ENCODE peak calls at places on chromosome 14, in eight cellular contexts. V is K562, M is HCT116, X is Panc1, A is HepG2, S is GM23338, L is upper lobe of left lung, P is GM12878. E is an unnamed sample.

GRCh38 chr14:26917086-26917485 is 319.3 kb upstream of the NOVA1 start:
- ATAC-seq in X (no peak), V (no peak), S (no peak), M (no peak), L (no peak), P (no peak), A (no peak), E (peak)

GRCh38 chr14:35261774-35262173 is 30.4 kb upstream of the PSMA6 start:
- ATAC-seq in S (no peak), V (no peak), A (peak), P (peak), L (no peak), M (no peak), X (no peak), E (no peak)

GRCh38 chr14:106831322-106831720 is 1304.9 kb downstream of the TMEM121 start:
- ATAC-seq in P (peak), X (no peak), L (peak), S (no peak), A (peak), M (no peak), V (no peak), E (no peak)

GRCh38 chr14:58167891-58168290 is 15.9 kb upstream of the ARMH4 start:
- ATAC-seq in X (no peak), A (no peak), P (no peak), L (no peak), M (no peak), V (no peak), S (no peak), E (no peak)

GRCh38 chr14:63248211-63248610 is 44.0 kb downstream of the RHOJ start:
- ATAC-seq in V (no peak), P (no peak), A (no peak), L (no peak), S (no peak), M (no peak), X (no peak), E (peak)

GRCh38 chr14:92254786-92255185 is 68.2 kb upstream of the SLC24A4 start:
- ATAC-seq in V (no peak), A (no peak), X (no peak), S (peak), M (no peak), P (no peak), L (peak), E (peak)

GRCh38 chr14:102605026-102605425 is 12.6 kb downstream of the RCOR1 start:
- ATAC-seq in A (no peak), L (no peak), X (no peak), S (no peak), V (no peak), P (no peak), M (no peak), E (no peak)

GRCh38 chr14:75881986-75882385 is 99.8 kb downstream of the TGFB3 start:
- ATAC-seq in A (no peak), P (no peak), S (peak), X (no peak), L (no peak), V (no peak), M (no peak), E (no peak)

GRCh38 chr14:67265131-67265530 is 23.9 kb downstream of the PALS1 start:
- ATAC-seq in P (no peak), A (no peak), M (peak), L (no peak), S (no peak), V (no peak), X (peak), E (no peak)

GRCh38 chr14:101819251-101819990 is 57.9 kb downstream of the PPP2R5C start:
- ATAC-seq in P (no peak), M (no peak), A (no peak), V (no peak), L (no peak), X (no peak), S (no peak), E (no peak)

GRCh38 chr14:90272523-90272922 is 16.2 kb downstream of the PSMC1 start:
- ATAC-seq in X (no peak), L (no peak), A (no peak), S (no peak), V (no peak), M (no peak), P (no peak), E (no peak)

GRCh38 chr14:90274808-90275454 is 18.6 kb downstream of the PSMC1 start:
- ATAC-seq in M (no peak), V (no peak), A (no peak), L (no peak), S (no peak), X (no peak), P (peak), E (no peak)

GRCh38 chr14:90275455-90275814 is 19.1 kb downstream of the PSMC1 start:
- ATAC-seq in X (no peak), L (no peak), S (no peak), M (no peak), P (no peak), V (no peak), A (peak), E (no peak)

GRCh38 chr14:90273532-90273931 is 17.2 kb downstream of the PSMC1 start:
- ATAC-seq in S (no peak), V (no peak), X (no peak), L (no peak), P (no peak), A (no peak), M (no peak), E (peak)

DNA sequence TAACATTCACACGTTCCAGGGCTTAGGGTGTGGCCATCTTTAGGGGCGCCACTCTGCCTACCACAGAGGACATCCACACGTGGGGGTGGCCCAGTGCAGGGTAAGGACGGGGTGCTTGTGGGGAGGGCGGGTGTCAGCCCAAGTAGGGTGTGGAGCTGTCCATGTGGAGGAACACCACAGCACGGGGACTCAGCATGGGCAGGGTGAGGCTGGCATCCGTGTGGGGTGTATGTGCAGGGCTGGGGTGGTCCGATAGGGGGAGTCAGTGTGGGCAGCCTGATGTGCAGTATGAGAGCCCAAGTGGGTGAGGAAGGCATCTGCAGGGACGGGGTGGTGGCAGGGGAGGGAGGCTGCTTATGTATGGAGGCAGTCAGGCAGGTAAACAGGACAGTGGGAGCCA is 17.7 kb downstream of the PSMC1 start:
- ATAC-seq in V (peak), L (no peak), A (peak), X (peak), P (peak), S (peak), M (peak), E (peak)
- TF ChIP-seq POLR2AphosphoS5 in V (no peak), L (no peak), A (no peak), X (no peak), P (peak), S (no peak), M (no peak), E (no peak)

GRCh38 chr14:100684154-100684553 is 42.5 kb upstream of the DLK1 start:
- ATAC-seq in V (no peak), M (no peak), A (no peak), X (no peak), S (no peak), P (no peak), L (no peak), E (no peak)
- H3K27ac ChIP-seq in V (no peak), M (no peak), A (no peak), X (no peak), S (no peak), P (no peak), L (no peak), E (no peak)

DNA sequence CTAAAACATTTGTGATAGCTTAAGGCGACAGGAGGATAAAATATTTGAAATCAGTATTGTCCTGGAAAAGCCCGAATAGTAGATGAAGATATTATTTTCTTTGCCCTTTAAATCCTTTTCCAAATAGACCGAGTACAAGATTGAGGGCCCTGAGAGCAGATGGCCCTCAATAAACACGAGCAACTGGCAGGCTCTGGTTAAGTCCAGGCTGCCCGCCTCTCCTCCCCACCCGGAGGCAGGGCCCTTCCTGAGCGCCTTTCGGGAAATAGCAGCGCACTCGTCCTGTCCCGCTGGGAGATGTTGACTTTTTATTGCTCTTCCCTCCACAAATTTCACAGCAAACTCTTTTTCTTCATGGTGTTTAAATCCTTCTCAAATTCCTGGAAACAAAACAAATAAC is 50.8 kb upstream of the MAX start:
- ATAC-seq in L (no peak), A (peak), V (no peak), P (no peak), M (no peak), X (no peak), S (peak), E (no peak)
- TF ChIP-seq POLR2AphosphoS5 in L (no peak), A (no peak), V (no peak), P (no peak), M (no peak), X (no peak), S (no peak), E (no peak)

DNA sequence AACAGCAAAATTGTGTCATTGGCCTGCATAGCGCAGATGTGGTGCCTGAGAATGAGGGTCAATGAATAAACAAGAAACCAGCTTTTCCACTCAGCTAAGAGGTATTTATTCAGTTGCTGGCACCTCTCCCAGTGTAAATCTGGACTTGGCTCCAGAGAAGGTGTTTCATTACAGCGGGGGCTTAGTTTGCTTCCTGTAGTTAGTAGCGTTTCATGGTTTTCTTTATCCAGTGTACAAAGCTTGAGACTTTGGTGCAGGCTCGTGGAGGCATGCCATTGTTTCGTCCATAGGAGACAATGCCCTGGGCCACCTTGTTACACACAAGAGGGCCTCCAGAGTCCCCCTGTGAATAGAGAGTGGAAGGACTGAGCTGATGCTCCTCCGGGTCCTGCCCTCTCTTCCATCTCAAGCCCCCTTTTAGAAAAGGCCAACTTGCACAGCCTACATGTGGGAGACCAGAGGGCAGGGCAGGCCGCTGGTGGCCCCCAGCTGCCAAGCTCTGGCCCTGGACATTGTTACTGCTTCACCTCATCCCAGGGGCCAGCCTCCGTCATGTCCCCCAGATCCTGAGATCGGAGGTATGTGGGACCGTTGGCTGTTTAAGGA is 3.0 kb downstream of the GZMB start:
- ATAC-seq in P (no peak), X (no peak), S (no peak), M (no peak), L (peak), A (peak), V (no peak), E (no peak)
- H3K27ac ChIP-seq in P (no peak), X (no peak), S (no peak), M (no peak), L (no peak), A (no peak), V (no peak), E (no peak)

GRCh38 chr14:96403409-96403808 is 11.5 kb downstream of the AK7 start:
- ATAC-seq in L (no peak), X (no peak), A (no peak), M (no peak), V (no peak), P (no peak), S (no peak), E (no peak)

GRCh38 chr14:96400495-96400894 is 8.6 kb downstream of the AK7 start:
- ATAC-seq in V (no peak), A (no peak), X (no peak), P (no peak), S (no peak), M (no peak), L (no peak), E (no peak)

GRCh38 chr14:96398432-96398831 is 6.5 kb downstream of the AK7 start:
- ATAC-seq in M (no peak), A (no peak), S (no peak), P (no peak), X (no peak), L (no peak), V (no peak), E (no peak)

GRCh38 chr14:96399405-96399804 is 7.5 kb downstream of the AK7 start:
- ATAC-seq in X (no peak), A (no peak), P (no peak), M (no peak), S (peak), L (no peak), V (no peak), E (no peak)

GRCh38 chr14:96398921-96399320 is 7.0 kb downstream of the AK7 start:
- ATAC-seq in X (no peak), M (no peak), P (no peak), A (no peak), L (no peak), V (no peak), S (no peak), E (no peak)
- TF ChIP-seq POLR2AphosphoS5 in X (no peak), M (no peak), P (no peak), A (no peak), L (no peak), V (no peak), S (no peak), E (no peak)

DNA sequence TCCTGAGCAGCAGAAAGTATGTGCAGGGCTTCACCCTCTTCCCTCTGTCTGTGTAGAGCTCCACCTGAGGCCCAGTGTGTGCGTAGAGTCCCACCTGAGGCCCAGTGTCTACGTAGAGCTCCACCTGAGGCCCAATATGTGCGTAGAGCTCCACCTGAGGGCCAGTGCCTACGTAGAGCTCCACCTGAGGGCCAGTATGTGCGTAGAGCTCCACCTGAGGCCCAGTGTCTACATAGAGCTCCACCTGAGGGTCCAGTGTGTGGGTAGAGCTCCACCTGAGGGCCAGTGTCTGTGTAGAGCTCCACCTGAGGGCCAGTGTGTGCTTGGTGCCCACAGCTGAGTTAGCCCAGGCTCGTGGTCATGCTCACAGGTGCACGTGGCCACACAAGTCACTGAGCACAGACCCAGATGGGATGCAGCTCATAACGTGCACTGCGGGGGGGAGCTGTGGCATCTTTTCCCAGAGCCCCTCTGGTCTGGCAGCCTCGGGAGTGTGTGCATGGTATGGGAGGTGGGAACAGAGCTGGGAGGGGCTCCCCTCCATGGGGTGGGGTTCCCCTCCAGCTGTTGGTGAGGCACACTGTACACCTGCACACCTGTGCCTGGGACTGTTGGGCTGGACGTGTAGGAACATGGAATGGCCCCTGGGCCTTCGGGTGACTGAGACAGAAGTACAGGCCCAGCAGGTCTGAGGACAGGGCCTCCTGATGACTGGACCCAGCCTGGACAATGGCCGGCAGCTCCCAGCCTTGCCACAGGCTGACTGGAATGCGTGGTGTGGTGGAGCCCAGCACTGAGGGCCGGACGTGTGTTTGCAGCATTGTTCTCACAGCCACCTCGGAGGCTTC is 20.1 kb downstream of the PACS2 start:
- ATAC-seq in A (peak), S (peak), X (no peak), M (peak), V (no peak), P (no peak), L (no peak), E (no peak)
- H3K27ac ChIP-seq in A (no peak), S (no peak), X (no peak), M (no peak), V (no peak), P (no peak), L (no peak), E (no peak)

DNA sequence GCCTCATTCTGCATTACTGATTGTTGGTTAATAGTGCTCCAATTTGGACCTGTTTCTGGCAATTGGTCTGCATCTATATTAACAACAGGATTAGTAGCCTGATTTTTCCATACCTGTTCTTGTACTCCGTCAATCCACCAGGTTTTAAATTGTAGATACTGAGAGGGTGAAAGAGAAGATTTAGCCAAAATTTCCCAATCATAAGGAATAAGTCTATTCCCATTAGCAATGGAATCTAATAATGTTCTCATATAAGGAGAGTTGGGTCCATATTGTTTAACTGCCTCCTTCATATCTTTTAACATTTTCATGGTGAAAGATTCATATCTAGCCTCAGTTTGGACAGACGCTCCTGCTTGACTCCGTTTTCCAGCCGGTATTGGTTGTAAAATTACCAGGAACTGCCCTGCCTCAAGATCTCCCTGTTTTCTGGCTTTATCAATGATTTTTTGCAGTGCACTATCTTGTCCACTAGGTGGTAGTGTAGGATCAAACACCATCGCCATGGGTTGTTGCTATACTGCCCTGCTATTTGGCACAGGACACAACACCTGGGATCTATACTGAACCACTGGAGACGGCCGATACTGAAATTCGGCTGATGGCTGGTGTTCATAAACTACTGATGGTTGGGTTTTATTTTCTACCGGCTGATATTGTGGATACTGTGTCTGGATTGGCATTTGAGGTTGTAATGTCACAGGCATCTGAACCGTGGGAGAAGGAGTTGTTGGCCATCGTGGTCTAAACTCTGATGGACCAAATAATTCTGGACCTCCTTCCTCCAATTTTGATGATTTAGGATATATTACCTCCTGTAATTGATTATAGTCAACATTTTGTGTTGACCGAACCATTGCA is 25.2 kb downstream of the DHRS4L2 start:
- ATAC-seq in X (peak), A (peak), P (peak), M (peak), L (peak), V (peak), S (peak), E (peak)
- TF ChIP-seq POLR2AphosphoS5 in X (no peak), A (no peak), P (no peak), M (no peak), L (no peak), V (no peak), S (no peak), E (no peak)

GRCh38 chr14:93749081-93749430 is 39.2 kb downstream of the PRIMA1 start:
- ATAC-seq in L (no peak), A (no peak), S (no peak), M (no peak), V (no peak), P (no peak), X (no peak), E (no peak)

GRCh38 chr14:93748208-93749080 is 39.8 kb downstream of the PRIMA1 start:
- ATAC-seq in P (no peak), V (no peak), M (no peak), A (peak), L (no peak), S (no peak), X (no peak), E (no peak)

GRCh38 chr14:93747102-93747501 is 41.2 kb downstream of the PRIMA1 start:
- ATAC-seq in M (no peak), P (no peak), V (no peak), X (no peak), A (no peak), S (no peak), L (no peak), E (no peak)

GRCh38 chr14:93745603-93746273 is 42.5 kb downstream of the PRIMA1 start:
- ATAC-seq in M (no peak), L (no peak), S (peak), V (no peak), X (no peak), P (no peak), A (no peak), E (no peak)

DNA sequence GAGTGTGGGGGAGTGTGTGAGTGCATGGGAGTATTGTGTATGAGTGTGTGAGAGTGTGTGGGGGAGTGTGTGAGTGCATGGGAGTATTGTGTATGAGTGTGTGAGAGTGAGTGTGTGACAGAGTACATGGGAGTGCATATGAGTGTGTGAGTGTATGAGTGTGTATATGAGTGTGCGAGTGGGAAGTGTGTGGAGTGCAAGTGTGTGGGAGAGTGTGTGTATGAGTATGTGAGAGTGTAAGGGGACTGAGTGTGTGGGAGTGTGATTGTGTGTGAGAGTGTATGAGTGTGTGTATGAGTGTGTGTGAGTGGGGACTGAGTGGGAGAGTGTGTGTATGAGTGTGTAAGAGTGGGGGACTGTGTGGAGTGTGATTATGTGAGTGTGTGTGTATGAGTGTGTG is 40.7 kb downstream of the PRIMA1 start:
- ATAC-seq in P (no peak), L (peak), M (no peak), S (no peak), A (no peak), V (no peak), X (no peak), E (no peak)
- H3K27ac ChIP-seq in P (no peak), L (no peak), M (no peak), S (no peak), A (no peak), V (no peak), X (no peak), E (no peak)